ENCODE peak calls at places on chromosome 19, in five cellular contexts. One of them, this sample, is unnamed.

GRCh38 chr19:8340341-8341096 is 2.5 kb downstream of the KANK3 start:
- DNase-seq in A673: no peak
- DNase-seq in HCT116: no peak
- DNase-seq in ovary: peak; percentile 47
- DNase-seq in left ventricle myocardium inferior: peak; percentile 76
- DNase-seq in this sample: no peak

GRCh38 chr19:4575267-4575793 is 15.8 kb upstream of the SEMA6B start:
- DNase-seq in A673: peak; percentile 76
- DNase-seq in HCT116: no peak
- DNase-seq in ovary: peak; percentile 55
- DNase-seq in left ventricle myocardium inferior: peak; percentile 68
- DNase-seq in this sample: no peak

GRCh38 chr19:43310221-43310620 is 40.9 kb upstream of the PSG9 start:
- DNase-seq in A673: no peak
- DNase-seq in HCT116: no peak
- DNase-seq in ovary: no peak
- DNase-seq in left ventricle myocardium inferior: no peak
- DNase-seq in this sample: no peak

GRCh38 chr19:21020298-21021227 is at the start of gene ZNF430:
- DNase-seq in A673: peak; percentile 98
- DNase-seq in HCT116: peak; percentile 93
- DNase-seq in ovary: peak; percentile 92
- DNase-seq in left ventricle myocardium inferior: peak; percentile 92
- DNase-seq in this sample: peak; percentile 97

GRCh38 chr19:30521937-30522336 is 149.8 kb downstream of the ZNF536 start:
- DNase-seq in A673: no peak
- DNase-seq in HCT116: no peak
- DNase-seq in ovary: no peak
- DNase-seq in left ventricle myocardium inferior: no peak
- DNase-seq in this sample: no peak

GRCh38 chr19:4375620-4376228 is 24.6 kb downstream of the SH3GL1 start:
- DNase-seq in A673: peak; percentile 95
- DNase-seq in HCT116: no peak
- DNase-seq in ovary: peak; percentile 32
- DNase-seq in left ventricle myocardium inferior: no peak
- DNase-seq in this sample: no peak

GRCh38 chr19:46442808-46443450 is 14.2 kb upstream of the PNMA8C start:
- DNase-seq in A673: peak; percentile 62
- DNase-seq in HCT116: no peak
- DNase-seq in ovary: peak; percentile 67
- DNase-seq in left ventricle myocardium inferior: no peak
- DNase-seq in this sample: no peak

GRCh38 chr19:12626958-12627357 is 16.2 kb downstream of the ZNF791 start:
- DNase-seq in A673: no peak
- DNase-seq in HCT116: no peak
- DNase-seq in ovary: no peak
- DNase-seq in left ventricle myocardium inferior: no peak
- DNase-seq in this sample: no peak

GRCh38 chr19:32316034-32316433 is 29.4 kb upstream of the ZNF507 start:
- DNase-seq in A673: peak; percentile 15
- DNase-seq in HCT116: no peak
- DNase-seq in ovary: no peak
- DNase-seq in left ventricle myocardium inferior: no peak
- DNase-seq in this sample: no peak

GRCh38 chr19:6264077-6264445 is 15.7 kb downstream of the MLLT1 start:
- DNase-seq in A673: peak; percentile 45
- DNase-seq in HCT116: no peak
- DNase-seq in ovary: no peak
- DNase-seq in left ventricle myocardium inferior: no peak
- DNase-seq in this sample: no peak

GRCh38 chr19:4038057-4038456 is 28.6 kb downstream of the ZBTB7A start:
- DNase-seq in A673: no peak
- DNase-seq in HCT116: no peak
- DNase-seq in ovary: no peak
- DNase-seq in left ventricle myocardium inferior: no peak
- DNase-seq in this sample: no peak

GRCh38 chr19:33273881-33274662 is 28.3 kb downstream of the CEBPA start:
- DNase-seq in A673: peak; percentile 70
- DNase-seq in HCT116: peak; percentile 24
- DNase-seq in ovary: peak; percentile 30
- DNase-seq in left ventricle myocardium inferior: no peak
- DNase-seq in this sample: peak; percentile 84

GRCh38 chr19:51311388-51312257 is at the start of gene IGLON5:
- DNase-seq in A673: peak; percentile 16
- DNase-seq in HCT116: no peak
- DNase-seq in ovary: no peak
- DNase-seq in left ventricle myocardium inferior: no peak
- DNase-seq in this sample: no peak

GRCh38 chr19:16896098-16896912 is 7.5 kb downstream of the F2RL3 start:
- DNase-seq in A673: no peak
- DNase-seq in HCT116: no peak
- DNase-seq in ovary: peak; percentile 52
- DNase-seq in left ventricle myocardium inferior: no peak
- DNase-seq in this sample: peak; percentile 27

GRCh38 chr19:18790566-18791314 is at the start of gene COMP:
- DNase-seq in A673: no peak
- DNase-seq in HCT116: no peak
- DNase-seq in ovary: no peak
- DNase-seq in left ventricle myocardium inferior: no peak
- DNase-seq in this sample: no peak
- H3K4me3 ChIP-seq in A673: peak within 1 kb of the TSS; percentile 29
- H3K4me3 ChIP-seq in HCT116: no peak within 1 kb of the TSS
- H3K4me3 ChIP-seq in ovary: peak within 1 kb of the TSS; percentile 11
- H3K4me3 ChIP-seq in left ventricle myocardium inferior: peak within 1 kb of the TSS; percentile 56
- H3K4me3 ChIP-seq in this sample: no peak within 1 kb of the TSS

GRCh38 chr19:44904426-44904994 is 1.1 kb upstream of the APOE start:
- DNase-seq in A673: no peak
- DNase-seq in HCT116: no peak
- DNase-seq in ovary: no peak
- DNase-seq in left ventricle myocardium inferior: no peak
- DNase-seq in this sample: no peak
- TF ChIP-seq CTCF in A673: peak; percentile 44
- TF ChIP-seq CTCF in HCT116: peak; percentile 14
- TF ChIP-seq CTCF in ovary: no peak
- TF ChIP-seq CTCF in left ventricle myocardium inferior: no peak
- TF ChIP-seq CTCF in this sample: no peak

DNA sequence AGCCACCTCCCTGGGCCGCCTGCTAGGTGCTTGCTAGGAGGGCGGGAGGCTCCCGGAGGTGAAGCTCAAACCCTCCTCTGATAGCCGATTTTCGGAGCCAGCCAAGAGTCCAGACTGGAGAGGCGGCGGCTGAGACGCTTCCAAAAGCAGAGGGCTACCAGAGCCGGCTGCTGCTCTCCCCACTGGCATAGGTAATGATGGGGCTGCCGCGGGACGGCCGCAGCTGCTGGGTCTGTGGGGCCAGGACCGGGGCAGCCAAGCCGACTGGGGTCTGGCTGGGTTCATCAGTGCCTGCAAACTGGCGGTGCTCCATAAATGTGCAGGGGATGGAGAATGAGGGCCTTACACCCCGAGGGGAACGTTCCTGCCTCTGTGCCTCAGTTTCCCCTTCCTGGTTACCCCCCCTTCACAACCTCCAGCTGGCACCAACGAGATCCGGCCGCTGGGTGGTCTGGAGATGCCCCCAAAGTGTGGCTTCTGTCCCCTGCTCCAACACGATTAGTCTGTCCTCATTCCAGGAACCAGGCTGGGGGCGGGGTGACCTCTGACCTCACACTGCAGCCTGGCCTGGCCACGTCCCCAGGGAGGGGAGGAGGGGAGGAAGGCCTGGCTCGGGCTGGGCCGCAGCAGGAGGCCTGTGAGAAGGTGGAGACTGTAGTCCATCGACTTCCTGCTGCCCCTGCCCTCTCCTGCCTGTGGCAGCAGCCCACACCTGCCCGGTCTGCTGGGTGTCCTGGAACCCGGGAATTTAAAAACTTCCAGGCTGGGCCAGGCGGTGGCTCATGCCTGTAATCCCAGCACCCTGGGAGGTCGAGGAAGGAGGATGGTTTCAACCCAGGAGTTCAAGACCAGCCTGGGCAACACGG is 3.8 kb upstream of the WDR18 start:
- DNase-seq in A673: no peak
- DNase-seq in HCT116: no peak
- DNase-seq in ovary: no peak
- DNase-seq in left ventricle myocardium inferior: no peak
- DNase-seq in this sample: no peak
- H3K27ac ChIP-seq in A673: no peak overlapping the region
- H3K27ac ChIP-seq in HCT116: no peak overlapping the region
- H3K27ac ChIP-seq in ovary: no peak overlapping the region
- H3K27ac ChIP-seq in left ventricle myocardium inferior: no peak overlapping the region
- H3K27ac ChIP-seq in this sample: no peak overlapping the region

GRCh38 chr19:48636859-48637448 is at the start of gene DBP:
- DNase-seq in A673: no peak
- DNase-seq in HCT116: no peak
- DNase-seq in ovary: no peak
- DNase-seq in left ventricle myocardium inferior: peak; percentile 62
- DNase-seq in this sample: no peak
- H3K4me3 ChIP-seq in A673: peak within 1 kb of the TSS; percentile 67
- H3K4me3 ChIP-seq in HCT116: peak within 1 kb of the TSS; percentile 57
- H3K4me3 ChIP-seq in ovary: peak within 1 kb of the TSS; percentile 60
- H3K4me3 ChIP-seq in left ventricle myocardium inferior: peak within 1 kb of the TSS; percentile 81
- H3K4me3 ChIP-seq in this sample: peak within 1 kb of the TSS; percentile 81